ENCODE peak calls at places on chromosomes 12 and 14, in seven cellular contexts. L is NCI-H1694 treated with DMSO at 0.1 percent for 48 hours; E is Peyer's patch; M is stimulated activated CD8-positive, alpha-beta memory T cell treated with anti-CD3 and anti-CD28 coated beads, Interleukin-4, amount 100 ng/mL, for 1 hour; S is activated gamma-delta T cell treated with anti-CD3 and anti-CD28 coated beads, Interleukin-2, amount 50 U/mL, for 16 hours; T is activated T-helper 1 cell treated with anti-CD3 and anti-CD28 coated beads, Interleukin-2, amount 50 U/mL, for 16 hours; G is endothelial cell. C is an unnamed sample.

GRCh38 chr14:59359451-59360124 is 105.6 kb downstream of the GPR135 start:
- DNase-seq in L (no peak), E (no peak), M (no peak), S (no peak), T (no peak), G (no peak), C (no peak)

GRCh38 chr14:90780519-90780918 is 35.7 kb downstream of the TTC7B start:
- DNase-seq in L (no peak), E (no peak), M (no peak), S (no peak), T (no peak), G (no peak), C (no peak)

GRCh38 chr12:24387381-24387780 is 437.9 kb upstream of the SOX5 start:
- DNase-seq in L (no peak), E (no peak), M (no peak), S (no peak), T (no peak), G (no peak), C (no peak)

GRCh38 chr14:63650336-63650952 is 8.8 kb upstream of the WDR89 start:
- DNase-seq in L (no peak), E (no peak), M (peak; percentile 14), S (peak; percentile 34), T (peak; percentile 18), G (no peak), C (no peak)

GRCh38 chr12:4615667-4616066 is 33.2 kb downstream of the AKAP3 start:
- DNase-seq in L (no peak), E (no peak), M (no peak), S (no peak), T (no peak), G (no peak), C (no peak)

GRCh38 chr14:92794547-92794941 is 439 bp downstream of the GOLGA5 start:
- DNase-seq in L (no peak), E (no peak), M (no peak), S (no peak), T (no peak), G (peak; percentile 16), C (peak; percentile 43)

GRCh38 chr14:94796278-94796677 is 26.4 kb upstream of the GSC start:
- DNase-seq in L (no peak), E (no peak), M (no peak), S (no peak), T (no peak), G (no peak), C (no peak)

GRCh38 chr12:117622741-117623140 is 261.3 kb upstream of the NOS1 start:
- DNase-seq in L (no peak), E (no peak), M (no peak), S (no peak), T (no peak), G (no peak), C (no peak)

C was measured in HAP-1.